ENCODE peak calls at places on chromosomes 13 and 19, in six cellular contexts. One of them, this sample, is unnamed.

GRCh38 chr13:83881917-83882625 is at the start of gene SLITRK1:
- DNase-seq in cardiac septum: no peak
- DNase-seq in heart right ventricle: peak
- DNase-seq in hepatic stellate cell: no peak
- DNase-seq in activated naive CD4-positive, alpha-beta T cell treated with anti-CD3 and anti-CD28 coated beads, Interleukin-2, amount 50 U/mL, for 72 hours: no peak
- DNase-seq in AML-193: no peak
- DNase-seq in this sample: peak

GRCh38 chr13:20796791-20797513 is 23.2 kb upstream of the EEF1AKMT1 start:
- DNase-seq in hepatic stellate cell: peak
- DNase-seq in activated naive CD4-positive, alpha-beta T cell treated with anti-CD3 and anti-CD28 coated beads, Interleukin-2, amount 50 U/mL, for 72 hours: no peak
- DNase-seq in AML-193: no peak
- DNase-seq in cardiac septum: no peak
- DNase-seq in heart right ventricle: no peak
- DNase-seq in this sample: no peak

GRCh38 chr19:13104848-13105646 is 2.4 kb upstream of the LYL1 start:
- DNase-seq in cardiac septum: no peak
- DNase-seq in activated naive CD4-positive, alpha-beta T cell treated with anti-CD3 and anti-CD28 coated beads, Interleukin-2, amount 50 U/mL, for 72 hours: no peak
- DNase-seq in heart right ventricle: no peak
- DNase-seq in hepatic stellate cell: no peak
- DNase-seq in AML-193: peak
- DNase-seq in this sample: no peak

GRCh38 chr13:52128714-52129700 is at the start of gene NEK5:
- DNase-seq in activated naive CD4-positive, alpha-beta T cell treated with anti-CD3 and anti-CD28 coated beads, Interleukin-2, amount 50 U/mL, for 72 hours: peak
- DNase-seq in heart right ventricle: peak
- DNase-seq in AML-193: peak
- DNase-seq in hepatic stellate cell: peak
- DNase-seq in cardiac septum: peak
- DNase-seq in this sample: peak

GRCh38 chr13:101398191-101398590 is 18.1 kb downstream of the NALCN start:
- DNase-seq in heart right ventricle: no peak
- DNase-seq in hepatic stellate cell: peak
- DNase-seq in activated naive CD4-positive, alpha-beta T cell treated with anti-CD3 and anti-CD28 coated beads, Interleukin-2, amount 50 U/mL, for 72 hours: no peak
- DNase-seq in AML-193: no peak
- DNase-seq in cardiac septum: no peak
- DNase-seq in this sample: no peak

GRCh38 chr19:56096665-56097064 is 24.4 kb downstream of the ZNF787 start:
- DNase-seq in activated naive CD4-positive, alpha-beta T cell treated with anti-CD3 and anti-CD28 coated beads, Interleukin-2, amount 50 U/mL, for 72 hours: no peak
- DNase-seq in AML-193: no peak
- DNase-seq in heart right ventricle: peak
- DNase-seq in hepatic stellate cell: no peak
- DNase-seq in cardiac septum: no peak
- DNase-seq in this sample: no peak

GRCh38 chr13:99374994-99375805 is 68.0 kb upstream of the GPR183 start:
- DNase-seq in hepatic stellate cell: no peak
- DNase-seq in activated naive CD4-positive, alpha-beta T cell treated with anti-CD3 and anti-CD28 coated beads, Interleukin-2, amount 50 U/mL, for 72 hours: no peak
- DNase-seq in cardiac septum: peak
- DNase-seq in heart right ventricle: no peak
- DNase-seq in AML-193: peak
- DNase-seq in this sample: no peak

GRCh38 chr13:67299731-67300130 is 69.6 kb upstream of the PCDH9 start:
- DNase-seq in cardiac septum: no peak
- DNase-seq in activated naive CD4-positive, alpha-beta T cell treated with anti-CD3 and anti-CD28 coated beads, Interleukin-2, amount 50 U/mL, for 72 hours: no peak
- DNase-seq in AML-193: no peak
- DNase-seq in hepatic stellate cell: no peak
- DNase-seq in heart right ventricle: no peak
- DNase-seq in this sample: no peak

GRCh38 chr13:32731576-32731975 is 145.3 kb downstream of the PDS5B start:
- DNase-seq in activated naive CD4-positive, alpha-beta T cell treated with anti-CD3 and anti-CD28 coated beads, Interleukin-2, amount 50 U/mL, for 72 hours: no peak
- DNase-seq in cardiac septum: no peak
- DNase-seq in heart right ventricle: no peak
- DNase-seq in AML-193: no peak
- DNase-seq in hepatic stellate cell: no peak
- DNase-seq in this sample: no peak

GRCh38 chr19:47726467-47726866 is 13.2 kb downstream of the EHD2 start:
- DNase-seq in AML-193: no peak
- DNase-seq in cardiac septum: no peak
- DNase-seq in hepatic stellate cell: no peak
- DNase-seq in activated naive CD4-positive, alpha-beta T cell treated with anti-CD3 and anti-CD28 coated beads, Interleukin-2, amount 50 U/mL, for 72 hours: no peak
- DNase-seq in heart right ventricle: no peak
- DNase-seq in this sample: no peak

GRCh38 chr13:22506286-22506685 is 674.5 kb upstream of the SGCG start:
- DNase-seq in heart right ventricle: no peak
- DNase-seq in hepatic stellate cell: no peak
- DNase-seq in activated naive CD4-positive, alpha-beta T cell treated with anti-CD3 and anti-CD28 coated beads, Interleukin-2, amount 50 U/mL, for 72 hours: no peak
- DNase-seq in AML-193: no peak
- DNase-seq in cardiac septum: no peak
- DNase-seq in this sample: no peak

GRCh38 chr19:19459707-19460251 is 54.3 kb downstream of the GATAD2A start:
- DNase-seq in hepatic stellate cell: peak
- DNase-seq in AML-193: peak
- DNase-seq in cardiac septum: peak
- DNase-seq in heart right ventricle: no peak
- DNase-seq in activated naive CD4-positive, alpha-beta T cell treated with anti-CD3 and anti-CD28 coated beads, Interleukin-2, amount 50 U/mL, for 72 hours: peak
- DNase-seq in this sample: no peak

GRCh38 chr19:49594157-49595005 is 3.4 kb downstream of the PRR12 start:
- DNase-seq in heart right ventricle: no peak
- DNase-seq in hepatic stellate cell: no peak
- DNase-seq in AML-193: no peak
- DNase-seq in cardiac septum: no peak
- DNase-seq in activated naive CD4-positive, alpha-beta T cell treated with anti-CD3 and anti-CD28 coated beads, Interleukin-2, amount 50 U/mL, for 72 hours: no peak
- DNase-seq in this sample: no peak

GRCh38 chr13:33537691-33538090 is 252.1 kb upstream of the STARD13 start:
- DNase-seq in AML-193: no peak
- DNase-seq in hepatic stellate cell: no peak
- DNase-seq in activated naive CD4-positive, alpha-beta T cell treated with anti-CD3 and anti-CD28 coated beads, Interleukin-2, amount 50 U/mL, for 72 hours: no peak
- DNase-seq in heart right ventricle: no peak
- DNase-seq in cardiac septum: no peak
- DNase-seq in this sample: no peak

GRCh38 chr13:113552079-113552478 is 32.5 kb upstream of the TFDP1 start:
- DNase-seq in activated naive CD4-positive, alpha-beta T cell treated with anti-CD3 and anti-CD28 coated beads, Interleukin-2, amount 50 U/mL, for 72 hours: no peak
- DNase-seq in AML-193: no peak
- DNase-seq in heart right ventricle: no peak
- DNase-seq in hepatic stellate cell: no peak
- DNase-seq in cardiac septum: peak
- DNase-seq in this sample: no peak

GRCh38 chr13:112333756-112334543 is 42.2 kb upstream of the SPACA7 start:
- DNase-seq in hepatic stellate cell: no peak
- DNase-seq in AML-193: no peak
- DNase-seq in cardiac septum: no peak
- DNase-seq in heart right ventricle: no peak
- DNase-seq in activated naive CD4-positive, alpha-beta T cell treated with anti-CD3 and anti-CD28 coated beads, Interleukin-2, amount 50 U/mL, for 72 hours: no peak
- DNase-seq in this sample: no peak

GRCh38 chr13:49690133-49690989 is 925 bp downstream of the EBPL start:
- DNase-seq in hepatic stellate cell: peak
- DNase-seq in heart right ventricle: no peak
- DNase-seq in cardiac septum: no peak
- DNase-seq in AML-193: peak
- DNase-seq in activated naive CD4-positive, alpha-beta T cell treated with anti-CD3 and anti-CD28 coated beads, Interleukin-2, amount 50 U/mL, for 72 hours: no peak
- DNase-seq in this sample: no peak

GRCh38 chr13:80509264-80509663 is 168.3 kb upstream of the SPRY2 start:
- DNase-seq in heart right ventricle: no peak
- DNase-seq in cardiac septum: no peak
- DNase-seq in hepatic stellate cell: no peak
- DNase-seq in AML-193: no peak
- DNase-seq in activated naive CD4-positive, alpha-beta T cell treated with anti-CD3 and anti-CD28 coated beads, Interleukin-2, amount 50 U/mL, for 72 hours: no peak
- DNase-seq in this sample: no peak

GRCh38 chr13:61029064-61029463 is 386.6 kb downstream of the PCDH20 start:
- DNase-seq in activated naive CD4-positive, alpha-beta T cell treated with anti-CD3 and anti-CD28 coated beads, Interleukin-2, amount 50 U/mL, for 72 hours: no peak
- DNase-seq in AML-193: no peak
- DNase-seq in hepatic stellate cell: no peak
- DNase-seq in cardiac septum: no peak
- DNase-seq in heart right ventricle: no peak
- DNase-seq in this sample: no peak

GRCh38 chr13:107712145-107712544 is 503.2 kb downstream of the LIG4 start:
- DNase-seq in activated naive CD4-positive, alpha-beta T cell treated with anti-CD3 and anti-CD28 coated beads, Interleukin-2, amount 50 U/mL, for 72 hours: no peak
- DNase-seq in hepatic stellate cell: no peak
- DNase-seq in cardiac septum: no peak
- DNase-seq in heart right ventricle: no peak
- DNase-seq in AML-193: no peak
- DNase-seq in this sample: no peak

GRCh38 chr19:38247734-38248268 is 8.4 kb downstream of the PPP1R14A start:
- DNase-seq in activated naive CD4-positive, alpha-beta T cell treated with anti-CD3 and anti-CD28 coated beads, Interleukin-2, amount 50 U/mL, for 72 hours: no peak
- DNase-seq in hepatic stellate cell: no peak
- DNase-seq in AML-193: no peak
- DNase-seq in heart right ventricle: no peak
- DNase-seq in cardiac septum: no peak
- DNase-seq in this sample: no peak